ENCODE peak calls at places on chromosome 2, in four cellular contexts. G, F, I and P are unnamed samples.

GRCh38 chr2:7984693-7985353 is 697.0 kb upstream of the ID2 start:
- DNase-seq in G (no peak), F (no peak), I (no peak), P (no peak)

GRCh38 chr2:69046221-69046662 is 33.3 kb downstream of the ANTXR1 start:
- DNase-seq in F (peak), I (peak), G (peak), P (peak)

GRCh38 chr2:99735753-99736152 is 245.9 kb upstream of the REV1 start:
- DNase-seq in G (no peak), F (no peak), I (no peak), P (no peak)

GRCh38 chr2:31997653-31998052 is 13.2 kb downstream of the MEMO1 start:
- DNase-seq in I (no peak), G (peak), F (peak), P (peak)

GRCh38 chr2:67572721-67573485 is 175.8 kb downstream of the ETAA1 start:
- DNase-seq in I (no peak), G (peak), F (peak), P (peak)

GRCh38 chr2:41894563-41895333 is 153.1 kb upstream of the PKDCC start:
- DNase-seq in I (no peak), G (no peak), F (no peak), P (no peak)

GRCh38 chr2:54954705-54955357 is 95.4 kb downstream of the RTN4 start:
- DNase-seq in F (no peak), I (no peak), G (no peak), P (no peak)

GRCh38 chr2:25534455-25534854 is 138.9 kb downstream of the DTNB start:
- DNase-seq in F (no peak), G (no peak), I (no peak), P (no peak)

GRCh38 chr2:15795426-15795825 is 144.9 kb upstream of the MYCN start:
- DNase-seq in I (peak), F (peak), G (no peak), P (no peak)

GRCh38 chr2:11048335-11049008 is 106.8 kb upstream of the SLC66A3 start:
- DNase-seq in G (no peak), F (no peak), I (no peak), P (no peak)

GRCh38 chr2:46184794-46185583 is 112.2 kb upstream of the EPAS1 start:
- DNase-seq in F (no peak), I (no peak), G (no peak), P (no peak)

GRCh38 chr2:240934701-240935100 is 28.6 kb downstream of the CROCC2 start:
- DNase-seq in I (no peak), F (no peak), G (no peak), P (no peak)

GRCh38 chr2:122191331-122191730 is 435.9 kb downstream of the TSN start:
- DNase-seq in F (peak), G (no peak), I (no peak), P (peak)

GRCh38 chr2:28678175-28678855 is 73.3 kb upstream of the PPP1CB start:
- DNase-seq in G (no peak), F (no peak), I (no peak), P (no peak)

GRCh38 chr2:182740681-182741080 is 24.6 kb downstream of the DNAJC10 start:
- DNase-seq in I (no peak), F (no peak), G (no peak), P (no peak)

GRCh38 chr2:45595724-45596435 is 15.2 kb downstream of the SRBD1 start:
- DNase-seq in I (no peak), F (peak), G (peak), P (peak)

GRCh38 chr2:156619021-156619539 is 182.9 kb downstream of the GPD2 start:
- DNase-seq in I (no peak), G (no peak), F (no peak), P (no peak)

GRCh38 chr2:66693007-66693965 is 258.4 kb downstream of the MEIS1 start:
- DNase-seq in G (no peak), I (no peak), F (no peak), P (no peak)

GRCh38 chr2:27071990-27072830 is 756 bp upstream of the OST4 start:
- DNase-seq in G (peak), I (peak), F (no peak), P (peak)

GRCh38 chr2:31205613-31206012 is 11.7 kb downstream of the CAPN14 start:
- DNase-seq in I (no peak), G (no peak), F (no peak), P (no peak)

GRCh38 chr2:26687785-26688184 is 4.7 kb upstream of the KCNK3 start:
- DNase-seq in G (no peak), I (no peak), F (no peak), P (no peak)

GRCh38 chr2:61878756-61879155 is 9.7 kb downstream of the CCT4 start:
- DNase-seq in I (no peak), F (no peak), G (no peak), P (no peak)

GRCh38 chr2:218465987-218466633 is 47.2 kb downstream of the VIL1 start:
- DNase-seq in G (peak), F (peak), I (no peak), P (peak)

GRCh38 chr2:99278793-99279291 is 22.2 kb downstream of the LYG1 start:
- DNase-seq in G (peak), I (peak), F (peak), P (peak)

GRCh38 chr2:177106212-177106611 is 106.4 kb upstream of the HNRNPA3 start:
- DNase-seq in F (no peak), I (no peak), G (no peak), P (no peak)

GRCh38 chr2:134375935-134376334 is 122.1 kb downstream of the MGAT5 start:
- DNase-seq in I (peak), F (peak), G (peak), P (peak)

GRCh38 chr2:207282916-207283315 is 117.2 kb upstream of the KLF7 start:
- DNase-seq in F (no peak), I (no peak), G (no peak), P (peak)

GRCh38 chr2:144357623-144358400 is 162.1 kb downstream of the ZEB2 start:
- DNase-seq in F (peak), I (peak), G (peak), P (peak)

GRCh38 chr2:8847400-8847799 is 10.0 kb upstream of the KIDINS220 start:
- DNase-seq in G (no peak), F (no peak), I (no peak), P (peak)

GRCh38 chr2:102801098-102801718 is 39.4 kb downstream of the TMEM182 start:
- DNase-seq in F (peak), I (no peak), G (peak), P (peak)

GRCh38 chr2:124708661-124709060 is 683.6 kb downstream of the CNTNAP5 start:
- DNase-seq in G (no peak), I (no peak), F (no peak), P (no peak)

GRCh38 chr2:647003-647560 is 30.1 kb downstream of the TMEM18 start:
- DNase-seq in F (no peak), I (no peak), G (no peak), P (no peak)

GRCh38 chr2:26001743-26002341 is 19.5 kb upstream of the KIF3C start:
- DNase-seq in I (no peak), G (peak), F (peak), P (peak)

GRCh38 chr2:182261860-182262387 is 164.9 kb downstream of the PDE1A start:
- DNase-seq in I (no peak), G (no peak), F (no peak), P (no peak)

GRCh38 chr2:184920451-184920965 is 322.2 kb downstream of the ZNF804A start:
- DNase-seq in F (no peak), G (peak), I (no peak), P (peak)

GRCh38 chr2:73859721-73860586 is 31.2 kb downstream of the STAMBP start:
- DNase-seq in I (peak), G (peak), F (peak), P (peak)

GRCh38 chr2:9165625-9166024 is 41.0 kb upstream of the ASAP2 start:
- DNase-seq in F (peak), G (peak), I (no peak), P (no peak)

GRCh38 chr2:207394812-207395534 is 134.8 kb upstream of the CREB1 start:
- DNase-seq in I (peak), F (peak), G (peak), P (peak)

GRCh38 chr2:215403441-215404356 is 32.2 kb downstream of the FN1 start:
- DNase-seq in G (no peak), F (no peak), I (no peak), P (no peak)

GRCh38 chr2:131105156-131105949 is at the start of gene PLEKHB2:
- DNase-seq in G (peak), F (peak), I (peak), P (peak)
- TF ChIP-seq CTCF in G (peak), F (peak), I (peak), P (peak)

DNA sequence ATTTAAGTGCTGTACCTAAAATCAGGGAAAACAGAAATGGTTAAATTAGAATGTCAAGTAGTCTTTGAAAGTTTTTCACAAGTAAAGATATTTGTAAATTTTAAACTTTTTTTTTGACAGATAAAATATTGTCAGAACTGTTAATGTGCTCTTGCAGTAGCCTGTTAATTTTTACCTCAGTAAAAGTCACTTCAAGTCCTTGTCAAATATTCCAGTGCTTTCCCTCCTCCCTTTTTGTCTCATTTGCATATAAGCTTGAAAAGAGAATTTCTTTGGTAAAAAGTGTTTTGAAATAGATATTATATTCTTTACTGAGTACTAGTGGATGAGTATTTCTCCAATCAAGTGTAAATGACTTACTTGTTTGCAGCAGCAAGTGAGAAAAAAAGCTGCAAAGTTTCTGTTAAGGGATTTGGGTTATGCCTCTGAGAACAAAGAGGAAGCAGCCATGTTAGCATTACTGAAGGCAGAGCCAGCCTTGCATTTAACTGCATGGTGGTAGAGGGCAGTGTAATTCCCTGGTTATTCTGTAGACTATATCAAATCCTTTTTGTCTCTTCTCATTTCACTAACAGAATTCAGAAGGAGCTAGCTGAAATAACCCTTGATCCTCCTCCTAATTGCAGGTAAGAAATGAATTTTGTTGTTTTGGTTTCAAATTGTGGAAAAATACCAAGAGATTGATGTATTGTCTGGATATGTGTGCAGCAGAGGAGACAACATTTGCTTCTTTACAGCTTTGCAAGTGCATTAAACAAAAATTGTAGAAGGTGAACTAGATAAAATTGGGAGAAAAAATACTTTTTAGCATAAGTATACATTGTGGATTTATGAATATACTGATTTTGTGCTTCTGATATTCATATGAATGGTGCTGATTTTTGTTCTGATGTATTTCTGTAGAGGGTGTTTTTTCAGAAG is 3.3 kb downstream of the UBE2E3 start:
- DNase-seq in I (peak), F (peak), G (peak), P (peak)
- TF ChIP-seq CTCF in I (peak), F (peak), G (peak), P (peak)

DNA sequence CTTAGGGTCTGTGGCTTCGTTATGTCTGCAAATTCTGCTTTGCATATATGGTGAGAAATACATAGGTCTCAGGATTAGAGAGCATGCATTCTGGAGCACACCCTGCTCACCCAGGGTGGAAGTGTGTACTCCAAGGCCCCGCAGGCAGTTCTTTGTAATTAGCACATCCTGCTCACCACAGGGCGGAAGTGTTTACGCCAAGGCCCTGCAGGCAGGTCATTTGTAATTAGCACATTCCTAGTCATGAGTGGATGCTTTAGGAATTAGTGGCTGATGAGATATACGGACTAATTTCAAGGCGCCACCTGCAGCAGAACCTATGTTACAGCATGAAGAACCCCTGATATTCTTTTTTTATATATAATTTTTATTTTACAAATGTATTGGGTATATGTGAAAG is 4.2 kb downstream of the ALLC start:
- DNase-seq in I (no peak), G (no peak), F (no peak), P (no peak)
- TF ChIP-seq CTCF in I (peak), G (no peak), F (no peak), P (no peak)

DNA sequence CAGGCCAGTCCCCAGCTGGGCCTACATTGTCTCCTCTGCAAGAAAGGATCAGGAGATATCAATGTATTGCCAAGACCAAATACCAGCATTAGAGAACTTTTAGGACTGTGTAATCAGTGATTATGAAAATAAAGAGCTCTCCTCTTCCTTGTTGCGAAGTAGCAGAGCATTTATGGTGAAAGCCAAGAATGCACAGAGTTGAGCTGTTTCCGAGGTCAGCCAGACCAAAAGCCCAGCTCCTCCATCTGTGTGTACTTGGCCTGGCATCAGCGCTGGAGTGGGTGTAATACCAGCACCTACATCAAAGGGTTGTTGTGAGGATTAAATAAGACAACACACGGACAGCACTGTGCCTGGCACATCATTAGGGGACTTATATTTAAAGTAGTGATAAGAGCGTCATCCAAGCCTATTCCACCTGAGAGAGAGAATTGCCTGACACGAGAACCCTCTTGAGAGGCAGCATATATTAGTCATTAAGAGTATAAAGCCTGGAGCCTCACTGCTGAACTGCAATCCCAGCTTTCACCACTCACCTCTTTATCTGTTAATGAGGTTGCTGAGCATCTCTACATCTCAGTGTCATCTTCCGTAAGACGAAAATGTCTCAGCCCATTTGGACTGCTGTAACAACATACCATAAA is 7.4 kb upstream of the SLC16A14 start:
- DNase-seq in F (no peak), I (no peak), G (no peak), P (no peak)
- TF ChIP-seq CTCF in F (no peak), I (no peak), G (no peak), P (no peak)

GRCh38 chr2:44009136-44009744 is 13.5 kb upstream of the LRPPRC start:
- DNase-seq in G (no peak), F (no peak), I (no peak), P (no peak)
- TF ChIP-seq CTCF in G (no peak), F (no peak), I (no peak), P (no peak)

GRCh38 chr2:140895378-140895777 is 1235.4 kb downstream of the LRP1B start:
- DNase-seq in F (no peak), G (no peak), I (no peak), P (no peak)

GRCh38 chr2:140892911-140893637 is 1237.7 kb downstream of the LRP1B start:
- DNase-seq in F (no peak), I (no peak), G (peak), P (peak)

GRCh38 chr2:140892429-140892828 is 1238.4 kb downstream of the LRP1B start:
- DNase-seq in F (no peak), I (no peak), G (peak), P (peak)

GRCh38 chr2:140893685-140894084 is 1237.1 kb downstream of the LRP1B start:
- DNase-seq in F (peak), G (peak), I (no peak), P (peak)

GRCh38 chr2:140891614-140892212 is 1239.1 kb downstream of the LRP1B start:
- DNase-seq in G (no peak), I (no peak), F (no peak), P (no peak)
- TF ChIP-seq CTCF in G (peak), I (no peak), F (peak), P (peak)

GRCh38 chr2:35410431-35411061 is 945.0 kb upstream of the CRIM1 start:
- DNase-seq in G (peak), I (no peak), F (peak), P (peak)

GRCh38 chr2:35409762-35410161 is 945.8 kb upstream of the CRIM1 start:
- DNase-seq in I (no peak), G (no peak), F (no peak), P (no peak)

GRCh38 chr2:35415282-35415681 is 940.3 kb upstream of the CRIM1 start:
- DNase-seq in F (no peak), I (no peak), G (no peak), P (no peak)
- TF ChIP-seq CTCF in F (no peak), I (no peak), G (peak), P (peak)

GRCh38 chr2:88329815-88330603 is 122.5 kb downstream of the FOXI3 start:
- DNase-seq in F (peak), G (peak), I (no peak), P (no peak)

GRCh38 chr2:88331239-88331638 is 121.3 kb downstream of the FOXI3 start:
- DNase-seq in G (no peak), I (no peak), F (no peak), P (no peak)

DNA sequence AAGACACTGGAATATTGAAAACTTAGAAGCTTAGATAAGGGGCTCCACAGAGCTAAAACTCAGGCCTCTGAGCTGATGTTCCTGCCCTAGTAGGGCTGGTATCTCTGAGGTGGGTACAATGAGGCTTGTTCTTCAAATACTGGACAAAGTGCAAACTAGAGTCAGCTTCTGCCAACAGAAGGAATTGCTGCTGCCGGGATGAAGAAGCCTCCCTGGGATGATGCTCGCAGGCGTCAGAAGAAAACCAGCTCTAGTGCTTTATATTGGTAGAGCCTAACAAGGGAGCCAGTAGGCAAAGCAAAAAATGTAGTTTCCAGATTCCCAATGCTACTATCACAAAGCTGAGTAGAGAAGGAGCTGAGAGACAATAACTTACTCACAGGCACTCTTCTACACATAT is 118.1 kb downstream of the FOXI3 start:
- DNase-seq in F (no peak), G (no peak), I (no peak), P (no peak)
- TF ChIP-seq CTCF in F (no peak), G (no peak), I (no peak), P (no peak)

GRCh38 chr2:151091583-151091982 is 170.1 kb downstream of the RBM43 start:
- DNase-seq in F (no peak), G (no peak), I (no peak), P (no peak)
- TF ChIP-seq CTCF in F (no peak), G (no peak), I (no peak), P (no peak)